ENCODE peak calls at places on chromosomes 12 and 14, in six cellular contexts. R is AG04450, Q is transverse colon, F is upper lobe of right lung, J is heart left ventricle, T is cardiac muscle cell. Y is an unnamed sample.

GRCh38 chr12:31929140-31929526 is 30.1 kb upstream of the RESF1 start:
- DNase-seq in T (no peak), F (no peak), R (no peak), J (no peak), Q (no peak), Y (no peak)

GRCh38 chr12:2289525-2289924 is 236.7 kb downstream of the CACNA1C start:
- DNase-seq in T (no peak), F (no peak), J (no peak), Q (no peak), R (no peak), Y (no peak)

GRCh38 chr14:104827173-104828055 is 26.5 kb downstream of the ZBTB42 start:
- DNase-seq in F (peak), R (no peak), Q (peak), T (peak), J (no peak), Y (peak)

GRCh38 chr12:119959435-119959834 is 29.6 kb upstream of the BICDL1 start:
- DNase-seq in J (no peak), F (no peak), R (no peak), T (no peak), Q (no peak), Y (no peak)

GRCh38 chr14:76472199-76472723 is 96.3 kb downstream of the ESRRB start:
- DNase-seq in T (no peak), J (no peak), Q (no peak), R (no peak), F (no peak), Y (no peak)

GRCh38 chr12:27523305-27523641 is 733 bp upstream of the PPFIBP1 start:
- DNase-seq in T (no peak), R (no peak), Q (no peak), F (no peak), J (no peak), Y (no peak)

GRCh38 chr12:117334855-117335587 is 26.4 kb downstream of the NOS1 start:
- DNase-seq in T (no peak), F (no peak), R (no peak), Q (no peak), J (no peak), Y (no peak)

GRCh38 chr14:89921896-89922548 is 32.5 kb downstream of the EFCAB11 start:
- DNase-seq in R (no peak), Q (no peak), J (no peak), T (peak), F (no peak), Y (no peak)

GRCh38 chr12:11143352-11143751 is 8.9 kb upstream of the TAS2R30 start:
- DNase-seq in R (no peak), Q (no peak), T (no peak), F (no peak), J (no peak), Y (no peak)

GRCh38 chr14:95415993-95416392 is 96.3 kb upstream of the CLMN start:
- DNase-seq in Q (no peak), F (no peak), J (no peak), R (no peak), T (no peak), Y (no peak)

GRCh38 chr12:67223225-67223624 is 45.9 kb upstream of the CAND1 start:
- DNase-seq in T (no peak), Q (no peak), R (no peak), F (no peak), J (no peak), Y (no peak)

GRCh38 chr12:107500310-107500709 is 185.3 kb upstream of the PWP1 start:
- DNase-seq in F (no peak), Q (no peak), T (no peak), R (no peak), J (no peak), Y (no peak)

GRCh38 chr12:12807970-12808702 is 5.0 kb upstream of the DDX47 start:
- DNase-seq in R (no peak), J (peak), T (no peak), Q (peak), F (no peak), Y (peak)

GRCh38 chr12:5718680-5719079 is 226.4 kb downstream of the ANO2 start:
- DNase-seq in J (peak), Q (no peak), T (no peak), F (no peak), R (no peak), Y (no peak)

GRCh38 chr12:65597527-65597926 is 226.8 kb upstream of the HMGA2 start:
- DNase-seq in J (no peak), Q (no peak), F (no peak), T (peak), R (no peak), Y (no peak)

GRCh38 chr14:58665773-58666500 is 28.2 kb downstream of the DACT1 start:
- DNase-seq in R (no peak), Q (no peak), J (no peak), T (peak), F (no peak), Y (no peak)

DNA sequence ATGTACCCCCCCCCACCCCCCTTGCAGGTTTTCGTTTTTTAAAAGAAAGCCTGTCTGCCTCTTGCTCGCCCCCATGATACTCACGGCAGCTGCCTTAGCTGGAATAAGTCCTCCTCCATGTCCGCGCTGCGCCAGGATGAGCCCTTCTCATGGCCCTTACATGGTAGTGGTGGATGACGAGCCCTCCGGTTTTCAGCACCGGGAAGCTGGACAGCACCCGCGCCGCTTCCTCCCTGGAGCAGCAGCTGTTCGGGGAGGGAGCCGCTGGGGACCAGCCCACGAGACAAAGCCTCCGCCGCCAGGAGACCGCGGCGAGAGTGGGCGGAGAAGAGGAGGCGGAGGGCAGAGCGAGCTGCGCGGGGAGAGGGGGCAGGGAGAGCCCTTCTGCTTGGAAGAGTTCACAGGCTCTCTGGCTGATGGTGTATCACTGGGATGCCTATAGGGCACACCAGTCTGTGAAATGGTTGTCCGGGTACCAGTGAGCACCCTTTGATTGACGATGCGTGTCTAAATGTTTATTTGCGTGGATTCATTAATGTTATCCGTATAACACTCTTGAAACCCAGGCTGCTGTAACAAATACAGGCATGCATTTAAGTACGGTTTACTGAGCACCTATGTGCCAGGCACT is at the start of gene SVOP:
- DNase-seq in F (peak), R (peak), Q (peak), J (peak), T (peak), Y (no peak)
- H3K27ac ChIP-seq in F (no peak), R (no peak), Q (no peak), J (no peak), T (no peak), Y (no peak)

GRCh38 chr12:47383942-47384341 is 304.2 kb upstream of the AMIGO2 start:
- DNase-seq in F (no peak), R (peak), Q (no peak), J (no peak), T (peak), Y (no peak)
- H3K27ac ChIP-seq in F (no peak), R (no peak), Q (no peak), J (no peak), T (peak), Y (no peak)

GRCh38 chr12:4140607-4141301 is 132.8 kb upstream of the CCND2 start:
- DNase-seq in Q (no peak), R (no peak), T (no peak), F (no peak), J (no peak), Y (no peak)
- H3K27ac ChIP-seq in Q (no peak), R (no peak), T (no peak), F (no peak), J (no peak), Y (no peak)

DNA sequence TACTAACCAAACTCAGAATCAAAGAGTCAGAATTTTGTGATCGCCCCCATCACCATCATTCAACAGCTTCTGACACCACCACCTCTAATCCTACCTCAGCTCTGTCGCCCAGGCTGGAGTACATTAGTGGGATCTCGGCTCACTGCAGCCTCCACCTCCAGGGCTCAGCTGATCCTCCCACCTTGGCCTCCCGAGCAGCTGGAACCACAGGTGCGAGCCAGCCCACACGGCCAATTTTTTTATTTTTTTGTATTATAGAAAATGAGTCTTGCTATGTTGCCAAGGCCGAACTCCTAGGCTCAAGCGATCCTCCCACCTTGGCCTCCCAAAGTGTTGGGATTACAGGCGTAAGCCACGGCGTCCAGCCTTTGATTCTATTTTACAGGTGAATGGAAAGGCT is 212.6 kb downstream of the GXYLT1 start:
- DNase-seq in J (no peak), Q (no peak), T (no peak), R (no peak), F (no peak), Y (no peak)
- H3K27ac ChIP-seq in J (peak), Q (peak), T (no peak), R (no peak), F (peak), Y (no peak)

DNA sequence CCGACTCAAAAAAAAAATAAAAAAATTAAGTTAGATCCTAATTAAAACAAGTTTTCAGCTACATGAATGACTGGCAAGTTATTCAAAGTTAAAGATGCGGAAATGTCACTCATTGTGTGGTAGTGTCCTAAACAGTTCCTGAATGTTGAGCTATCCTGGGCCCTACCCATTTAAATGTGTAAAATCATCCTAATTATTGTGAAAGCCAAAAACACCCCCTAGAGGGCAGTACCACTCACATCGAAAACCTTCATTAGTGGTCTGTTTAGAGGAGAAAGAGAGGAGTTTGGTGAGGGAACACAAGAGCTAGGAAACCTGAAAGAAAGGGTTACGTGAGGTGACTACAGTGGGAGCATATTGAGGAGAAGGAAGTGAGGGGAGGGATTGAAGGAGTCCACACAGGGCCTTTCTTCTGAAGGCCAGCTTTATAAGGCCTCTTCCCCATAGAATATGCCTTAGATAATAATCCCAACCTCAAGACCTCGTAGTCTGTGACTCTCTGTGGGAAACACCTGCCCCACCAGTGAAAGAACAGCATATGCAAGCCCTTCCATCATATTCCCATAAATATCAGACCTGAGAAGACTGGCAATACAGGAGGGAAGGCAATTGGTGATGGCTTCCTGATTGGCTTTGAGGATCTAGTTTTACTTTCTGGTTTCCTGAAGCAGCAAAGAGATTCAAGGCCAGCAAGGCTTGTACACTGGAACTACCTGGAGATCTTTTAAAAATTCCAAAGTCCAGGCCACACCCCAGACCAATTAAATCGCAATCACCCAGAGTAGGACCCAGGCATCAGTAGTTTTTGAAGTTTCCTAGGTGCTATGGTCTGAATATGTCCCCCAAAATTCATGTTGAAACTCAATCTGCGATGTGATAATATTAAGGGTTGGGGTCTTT is 2.7 kb upstream of the TEP1 start:
- DNase-seq in Q (peak), J (no peak), T (peak), R (peak), F (no peak), Y (peak)
- H3K27ac ChIP-seq in Q (peak), J (no peak), T (no peak), R (no peak), F (no peak), Y (no peak)

GRCh38 chr14:68969278-68969677 is 9.8 kb downstream of the ACTN1 start:
- DNase-seq in Q (no peak), J (no peak), R (no peak), F (no peak), T (no peak), Y (no peak)
- H3K27ac ChIP-seq in Q (peak), J (peak), R (peak), F (peak), T (peak), Y (peak)

GRCh38 chr12:54033980-54034783 is 1.3 kb downstream of the HOXC5 start:
- DNase-seq in Q (no peak), J (no peak), T (no peak), R (no peak), F (peak), Y (no peak)
- H3K27ac ChIP-seq in Q (no peak), J (no peak), T (no peak), R (no peak), F (no peak), Y (no peak)

GRCh38 chr14:47846008-47846407 is 170.6 kb upstream of the MDGA2 start:
- DNase-seq in R (no peak), F (no peak), J (no peak), T (no peak), Q (no peak), Y (no peak)

DNA sequence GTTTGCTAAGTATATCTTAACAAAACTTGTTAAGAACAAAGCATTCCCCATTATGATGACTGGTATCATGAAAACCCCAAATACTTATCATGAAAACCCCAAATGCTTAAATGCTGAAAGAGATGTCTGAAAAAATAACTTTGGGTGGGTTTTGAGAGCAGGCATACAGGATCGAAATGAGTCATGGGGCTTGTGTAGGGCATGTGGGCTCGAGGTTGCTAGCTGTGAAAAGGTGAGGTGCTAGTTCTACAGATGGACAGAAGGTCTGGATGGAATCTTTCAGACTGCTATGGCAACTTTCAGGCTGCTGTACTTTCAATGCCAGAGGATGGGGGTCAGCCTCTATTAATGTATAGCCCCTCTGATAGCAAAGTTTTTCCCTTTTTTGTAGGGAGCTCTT is 167.8 kb upstream of the MDGA2 start:
- DNase-seq in R (no peak), J (no peak), T (no peak), F (no peak), Q (no peak), Y (no peak)
- H3K27ac ChIP-seq in R (no peak), J (no peak), T (no peak), F (no peak), Q (no peak), Y (no peak)

GRCh38 chr14:101827286-101827685 is 65.8 kb downstream of the PPP2R5C start:
- DNase-seq in Q (no peak), J (no peak), R (no peak), T (no peak), F (no peak), Y (no peak)
- H3K27ac ChIP-seq in Q (peak), J (peak), R (no peak), T (no peak), F (no peak), Y (peak)

DNA sequence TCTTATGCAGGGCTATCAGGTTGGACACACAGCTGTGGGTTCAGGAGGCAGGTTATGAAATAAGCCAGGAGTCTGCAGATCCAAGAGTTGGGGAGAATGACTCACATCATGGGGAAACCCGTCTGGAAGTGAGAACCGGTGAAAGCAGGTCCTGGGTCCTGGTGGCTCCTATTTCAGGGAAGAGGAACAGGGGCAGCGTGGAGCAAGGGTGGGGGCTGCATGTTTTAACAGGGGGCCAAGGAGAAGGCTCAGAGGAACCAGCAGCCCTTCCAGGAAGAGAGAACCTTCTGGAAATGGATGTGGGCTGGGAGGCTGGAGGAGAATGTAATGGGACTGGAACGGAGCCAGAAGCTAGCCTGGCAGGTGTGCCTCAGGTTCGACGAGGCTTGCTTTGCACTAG is 7.8 kb upstream of the KRT74 start:
- DNase-seq in R (no peak), Q (no peak), F (peak), T (peak), J (no peak), Y (no peak)
- H3K27ac ChIP-seq in R (no peak), Q (no peak), F (no peak), T (no peak), J (no peak), Y (no peak)